ENCODE peak calls at places on chromosomes 6 and 20, in four cellular contexts. G, M, U and N are unnamed samples.
A peak's percentile ranks its signal among the peaks of the same experiment; 100 is the strongest.

GRCh38 chr20:24698189-24698588 is 228.8 kb downstream of the SYNDIG1 start:
- DNase-seq in G (no peak), M (no peak), U (no peak), N (no peak)

GRCh38 chr6:154606860-154607259 is 96.4 kb upstream of the CNKSR3 start:
- DNase-seq in G (no peak), M (no peak), U (no peak), N (no peak)

GRCh38 chr6:130167655-130168054 is 55.1 kb downstream of the SAMD3 start:
- DNase-seq in G (no peak), M (no peak), U (peak; percentile 65), N (no peak)

GRCh38 chr6:116371384-116372209 is 850 bp downstream of the DSE start:
- DNase-seq in G (peak; percentile 61), M (peak; percentile 78), U (peak; percentile 94), N (no peak)

GRCh38 chr6:43386492-43386891 is 17.0 kb upstream of the ZNF318 start:
- DNase-seq in G (no peak), M (no peak), U (peak; percentile 45), N (no peak)

GRCh38 chr6:40466986-40467584 is 120.1 kb downstream of the LRFN2 start:
- DNase-seq in G (peak; percentile 35), M (no peak), U (no peak), N (no peak)

GRCh38 chr20:44198872-44199271 is 11.7 kb downstream of the OSER1 start:
- DNase-seq in G (no peak), M (no peak), U (no peak), N (peak; percentile 63)

GRCh38 chr6:170011233-170012142 is 260.1 kb downstream of the ERMARD start:
- DNase-seq in G (no peak), M (no peak), U (no peak), N (no peak)

GRCh38 chr20:1087311-1087710 is 31.1 kb upstream of the PSMF1 start:
- DNase-seq in G (no peak), M (no peak), U (no peak), N (peak; percentile 5)

GRCh38 chr6:66897576-66897975 is 1190.5 kb upstream of the EYS start:
- DNase-seq in G (no peak), M (peak; percentile 1), U (peak; percentile 58), N (no peak)

GRCh38 chr6:170135821-170136471 is 154.9 kb downstream of the DLL1 start:
- DNase-seq in G (peak; percentile 13), M (no peak), U (no peak), N (peak; percentile 4)

GRCh38 chr6:144160452-144160851 is 10.1 kb downstream of the STX11 start:
- DNase-seq in G (no peak), M (no peak), U (no peak), N (no peak)

GRCh38 chr6:159533568-159533967 is 159.5 kb downstream of the SOD2 start:
- DNase-seq in G (no peak), M (peak; percentile 49), U (peak; percentile 91), N (no peak)

GRCh38 chr6:17417817-17418216 is 24.4 kb downstream of the CAP2 start:
- DNase-seq in G (no peak), M (no peak), U (peak; percentile 53), N (no peak)

GRCh38 chr6:77653817-77654216 is 978 bp downstream of the MEI4 start:
- DNase-seq in G (no peak), M (no peak), U (no peak), N (no peak)

GRCh38 chr6:112822769-112823168 is 475.6 kb downstream of the RFPL4B start:
- DNase-seq in G (no peak), M (no peak), U (no peak), N (no peak)

GRCh38 chr6:163554663-163555062 is 140.1 kb downstream of the QKI start:
- DNase-seq in G (peak; percentile 30), M (peak; percentile 30), U (peak; percentile 69), N (peak; percentile 32)

GRCh38 chr6:26553264-26553738 is 15.1 kb downstream of the HMGN4 start:
- DNase-seq in G (peak; percentile 58), M (no peak), U (peak; percentile 75), N (peak; percentile 83)

GRCh38 chr6:7271205-7271534 is 41.8 kb downstream of the SSR1 start:
- DNase-seq in G (no peak), M (no peak), U (no peak), N (no peak)

GRCh38 chr6:113306552-113307145 is 550.5 kb upstream of the MARCKS start:
- DNase-seq in G (peak; percentile 75), M (no peak), U (peak; percentile 43), N (peak; percentile 38)

GRCh38 chr6:107670792-107671199 is 153.3 kb downstream of the SCML4 start:
- DNase-seq in G (peak; percentile 50), M (no peak), U (peak; percentile 62), N (no peak)

GRCh38 chr20:23146857-23147256 is 60.7 kb upstream of the CD93 start:
- DNase-seq in G (no peak), M (no peak), U (no peak), N (no peak)

GRCh38 chr6:69883551-69883950 is 17.2 kb downstream of the COL19A1 start:
- DNase-seq in G (no peak), M (no peak), U (peak; percentile 17), N (no peak)

GRCh38 chr20:35463455-35464300 is 8.3 kb downstream of the CEP250 start:
- DNase-seq in G (peak; percentile 50), M (peak; percentile 61), U (peak; percentile 78), N (peak; percentile 32)

GRCh38 chr6:25717856-25718740 is 36.4 kb upstream of the SLC17A4 start:
- DNase-seq in G (no peak), M (peak; percentile 2), U (peak; percentile 40), N (no peak)

GRCh38 chr6:130697661-130698535 is 129.3 kb upstream of the SMLR1 start:
- DNase-seq in G (no peak), M (peak; percentile 39), U (peak; percentile 70), N (peak; percentile 64)

GRCh38 chr6:69162811-69163210 is 527.7 kb downstream of the ADGRB3 start:
- DNase-seq in G (no peak), M (no peak), U (peak; percentile 1), N (no peak)

GRCh38 chr6:166904101-166904746 is 52.1 kb downstream of the RNASET2 start:
- DNase-seq in G (no peak), M (no peak), U (peak; percentile 22), N (no peak)